ENCODE peak calls at places on chromosomes 16 and 17, in nine cellular contexts. One of them, this sample, is unnamed.

GRCh38 chr17:63571632-63572310 is 21.5 kb downstream of the DCAF7 start:
- DNase-seq in lower lobe of right lung: no peak
- DNase-seq in adrenal gland: no peak
- DNase-seq in trophoblast cell: peak
- DNase-seq in A549: no peak
- DNase-seq in lung: no peak
- DNase-seq in lower leg skin: no peak
- DNase-seq in ascending aorta: no peak
- DNase-seq in heart left ventricle: no peak
- DNase-seq in this sample: no peak

GRCh38 chr17:59377410-59377809 is 46.0 kb downstream of the YPEL2 start:
- DNase-seq in lower lobe of right lung: no peak
- DNase-seq in adrenal gland: no peak
- DNase-seq in trophoblast cell: no peak
- DNase-seq in A549: no peak
- DNase-seq in lung: no peak
- DNase-seq in lower leg skin: no peak
- DNase-seq in ascending aorta: no peak
- DNase-seq in heart left ventricle: no peak
- DNase-seq in this sample: no peak

GRCh38 chr16:12078405-12079245 is 102.1 kb downstream of the SNX29 start:
- DNase-seq in lower lobe of right lung: peak
- DNase-seq in adrenal gland: no peak
- DNase-seq in trophoblast cell: no peak
- DNase-seq in A549: no peak
- DNase-seq in lung: no peak
- DNase-seq in lower leg skin: no peak
- DNase-seq in ascending aorta: peak
- DNase-seq in heart left ventricle: no peak
- DNase-seq in this sample: no peak

GRCh38 chr17:27577884-27578717 is 52.9 kb upstream of the LGALS9 start:
- DNase-seq in lower lobe of right lung: no peak
- DNase-seq in adrenal gland: peak
- DNase-seq in trophoblast cell: peak
- DNase-seq in A549: no peak
- DNase-seq in lung: no peak
- DNase-seq in lower leg skin: no peak
- DNase-seq in ascending aorta: no peak
- DNase-seq in heart left ventricle: no peak
- DNase-seq in this sample: no peak

GRCh38 chr16:21301168-21301894 is 23.2 kb upstream of the CRYM start:
- DNase-seq in lower lobe of right lung: peak
- DNase-seq in adrenal gland: peak
- DNase-seq in trophoblast cell: peak
- DNase-seq in A549: peak
- DNase-seq in lung: peak
- DNase-seq in lower leg skin: peak
- DNase-seq in ascending aorta: peak
- DNase-seq in heart left ventricle: peak
- DNase-seq in this sample: peak

GRCh38 chr16:20799599-20799998 is 6.7 kb downstream of the ERI2 start:
- DNase-seq in lower lobe of right lung: no peak
- DNase-seq in adrenal gland: no peak
- DNase-seq in trophoblast cell: peak
- DNase-seq in A549: no peak
- DNase-seq in lung: no peak
- DNase-seq in lower leg skin: no peak
- DNase-seq in ascending aorta: no peak
- DNase-seq in heart left ventricle: no peak
- DNase-seq in this sample: peak

GRCh38 chr17:32912218-32912897 is 15.6 kb upstream of the TMEM98 start:
- DNase-seq in lower lobe of right lung: peak
- DNase-seq in adrenal gland: peak
- DNase-seq in trophoblast cell: peak
- DNase-seq in A549: no peak
- DNase-seq in lung: peak
- DNase-seq in lower leg skin: peak
- DNase-seq in ascending aorta: peak
- DNase-seq in heart left ventricle: peak
- DNase-seq in this sample: no peak

GRCh38 chr17:71464241-71464640 is 656.6 kb upstream of the SOX9 start:
- DNase-seq in lower lobe of right lung: no peak
- DNase-seq in adrenal gland: no peak
- DNase-seq in trophoblast cell: no peak
- DNase-seq in A549: no peak
- DNase-seq in lung: no peak
- DNase-seq in lower leg skin: no peak
- DNase-seq in ascending aorta: no peak
- DNase-seq in heart left ventricle: no peak
- DNase-seq in this sample: no peak

GRCh38 chr16:7513429-7513828 is 180.8 kb downstream of the RBFOX1 start:
- DNase-seq in lower lobe of right lung: no peak
- DNase-seq in adrenal gland: no peak
- DNase-seq in trophoblast cell: no peak
- DNase-seq in A549: no peak
- DNase-seq in lung: no peak
- DNase-seq in lower leg skin: no peak
- DNase-seq in ascending aorta: no peak
- DNase-seq in heart left ventricle: no peak
- DNase-seq in this sample: peak

GRCh38 chr16:84194470-84195200 is 3.7 kb downstream of the ADAD2 start:
- DNase-seq in lower lobe of right lung: no peak
- DNase-seq in adrenal gland: no peak
- DNase-seq in trophoblast cell: no peak
- DNase-seq in A549: no peak
- DNase-seq in lung: no peak
- DNase-seq in lower leg skin: no peak
- DNase-seq in ascending aorta: no peak
- DNase-seq in heart left ventricle: no peak
- DNase-seq in this sample: peak

GRCh38 chr16:4244254-4244812 is 2.5 kb upstream of the SRL start:
- DNase-seq in lower lobe of right lung: no peak
- DNase-seq in adrenal gland: no peak
- DNase-seq in trophoblast cell: peak
- DNase-seq in A549: no peak
- DNase-seq in lung: no peak
- DNase-seq in lower leg skin: no peak
- DNase-seq in ascending aorta: no peak
- DNase-seq in heart left ventricle: no peak
- DNase-seq in this sample: peak

GRCh38 chr16:11666108-11667055 is 1.9 kb upstream of the SNN start:
- DNase-seq in lower lobe of right lung: no peak
- DNase-seq in adrenal gland: no peak
- DNase-seq in trophoblast cell: no peak
- DNase-seq in A549: no peak
- DNase-seq in lung: no peak
- DNase-seq in lower leg skin: no peak
- DNase-seq in ascending aorta: no peak
- DNase-seq in heart left ventricle: no peak
- DNase-seq in this sample: no peak

GRCh38 chr17:35972535-35972934 is 8.8 kb downstream of the CCL16 start:
- DNase-seq in lower lobe of right lung: no peak
- DNase-seq in adrenal gland: no peak
- DNase-seq in trophoblast cell: no peak
- DNase-seq in A549: no peak
- DNase-seq in lung: no peak
- DNase-seq in lower leg skin: no peak
- DNase-seq in ascending aorta: no peak
- DNase-seq in heart left ventricle: no peak
- DNase-seq in this sample: no peak

GRCh38 chr16:3029499-3030127 is 5.8 kb downstream of the THOC6 start:
- DNase-seq in lower lobe of right lung: no peak
- DNase-seq in adrenal gland: no peak
- DNase-seq in trophoblast cell: peak
- DNase-seq in A549: no peak
- DNase-seq in lung: no peak
- DNase-seq in lower leg skin: no peak
- DNase-seq in ascending aorta: no peak
- DNase-seq in heart left ventricle: no peak
- DNase-seq in this sample: no peak

GRCh38 chr17:62140836-62141235 is 75.8 kb upstream of the MED13 start:
- DNase-seq in lower lobe of right lung: peak
- DNase-seq in adrenal gland: peak
- DNase-seq in trophoblast cell: peak
- DNase-seq in A549: no peak
- DNase-seq in lung: no peak
- DNase-seq in lower leg skin: no peak
- DNase-seq in ascending aorta: no peak
- DNase-seq in heart left ventricle: no peak
- DNase-seq in this sample: no peak

GRCh38 chr17:79872762-79873161 is 33.5 kb upstream of the CBX4 start:
- DNase-seq in lower lobe of right lung: no peak
- DNase-seq in adrenal gland: no peak
- DNase-seq in trophoblast cell: no peak
- DNase-seq in A549: no peak
- DNase-seq in lung: no peak
- DNase-seq in lower leg skin: no peak
- DNase-seq in ascending aorta: no peak
- DNase-seq in heart left ventricle: no peak
- DNase-seq in this sample: no peak

GRCh38 chr17:12256380-12256995 is 235.8 kb downstream of the MAP2K4 start:
- DNase-seq in lower lobe of right lung: no peak
- DNase-seq in adrenal gland: peak
- DNase-seq in trophoblast cell: peak
- DNase-seq in A549: peak
- DNase-seq in lung: no peak
- DNase-seq in lower leg skin: no peak
- DNase-seq in ascending aorta: peak
- DNase-seq in heart left ventricle: peak
- DNase-seq in this sample: peak

GRCh38 chr17:5584383-5584951 is at the start of gene NLRP1:
- DNase-seq in lower lobe of right lung: peak
- DNase-seq in adrenal gland: peak
- DNase-seq in trophoblast cell: peak
- DNase-seq in A549: no peak
- DNase-seq in lung: peak
- DNase-seq in lower leg skin: peak
- DNase-seq in ascending aorta: peak
- DNase-seq in heart left ventricle: peak
- DNase-seq in this sample: peak

GRCh38 chr17:30964878-30965277 is 6.0 kb upstream of the RNF135 start:
- DNase-seq in lower lobe of right lung: no peak
- DNase-seq in adrenal gland: no peak
- DNase-seq in trophoblast cell: peak
- DNase-seq in A549: no peak
- DNase-seq in lung: no peak
- DNase-seq in lower leg skin: no peak
- DNase-seq in ascending aorta: peak
- DNase-seq in heart left ventricle: no peak
- DNase-seq in this sample: no peak

GRCh38 chr17:39016193-39017153 is 49.3 kb upstream of the FBXO47 start:
- DNase-seq in lower lobe of right lung: no peak
- DNase-seq in adrenal gland: no peak
- DNase-seq in trophoblast cell: no peak
- DNase-seq in A549: no peak
- DNase-seq in lung: no peak
- DNase-seq in lower leg skin: no peak
- DNase-seq in ascending aorta: no peak
- DNase-seq in heart left ventricle: no peak
- DNase-seq in this sample: peak

GRCh38 chr17:38605852-38606645 is at the start of gene SRCIN1:
- DNase-seq in lower lobe of right lung: peak
- DNase-seq in adrenal gland: no peak
- DNase-seq in trophoblast cell: peak
- DNase-seq in A549: peak
- DNase-seq in lung: no peak
- DNase-seq in lower leg skin: no peak
- DNase-seq in ascending aorta: peak
- DNase-seq in heart left ventricle: peak
- DNase-seq in this sample: peak

GRCh38 chr16:68363847-68364600 is 53.2 kb downstream of the PRMT7 start:
- DNase-seq in lower lobe of right lung: no peak
- DNase-seq in adrenal gland: peak
- DNase-seq in trophoblast cell: peak
- DNase-seq in A549: no peak
- DNase-seq in lung: no peak
- DNase-seq in lower leg skin: no peak
- DNase-seq in ascending aorta: no peak
- DNase-seq in heart left ventricle: no peak
- DNase-seq in this sample: no peak

GRCh38 chr16:9236319-9236718 is 144.9 kb downstream of the HAPSTR1 start:
- DNase-seq in lower lobe of right lung: no peak
- DNase-seq in adrenal gland: no peak
- DNase-seq in trophoblast cell: no peak
- DNase-seq in A549: no peak
- DNase-seq in lung: no peak
- DNase-seq in lower leg skin: no peak
- DNase-seq in ascending aorta: no peak
- DNase-seq in heart left ventricle: no peak
- DNase-seq in this sample: no peak
- H3K4me3 ChIP-seq in lower lobe of right lung: no peak
- H3K4me3 ChIP-seq in adrenal gland: no peak
- H3K4me3 ChIP-seq in trophoblast cell: no peak
- H3K4me3 ChIP-seq in A549: no peak
- H3K4me3 ChIP-seq in lung: no peak
- H3K4me3 ChIP-seq in lower leg skin: no peak
- H3K4me3 ChIP-seq in ascending aorta: no peak
- H3K4me3 ChIP-seq in heart left ventricle: no peak
- H3K4me3 ChIP-seq in this sample: no peak

GRCh38 chr17:77393274-77393600 is 252.5 kb downstream of the SEC14L1 start:
- DNase-seq in lower lobe of right lung: no peak
- DNase-seq in adrenal gland: no peak
- DNase-seq in trophoblast cell: no peak
- DNase-seq in A549: no peak
- DNase-seq in lung: no peak
- DNase-seq in lower leg skin: no peak
- DNase-seq in ascending aorta: no peak
- DNase-seq in heart left ventricle: no peak
- DNase-seq in this sample: no peak
- H3K4me3 ChIP-seq in lower lobe of right lung: no peak
- H3K4me3 ChIP-seq in adrenal gland: no peak
- H3K4me3 ChIP-seq in trophoblast cell: no peak
- H3K4me3 ChIP-seq in A549: peak
- H3K4me3 ChIP-seq in lung: no peak
- H3K4me3 ChIP-seq in lower leg skin: no peak
- H3K4me3 ChIP-seq in ascending aorta: no peak
- H3K4me3 ChIP-seq in heart left ventricle: no peak
- H3K4me3 ChIP-seq in this sample: no peak

GRCh38 chr17:74922694-74923537 is at the start of gene USH1G:
- DNase-seq in lower lobe of right lung: no peak
- DNase-seq in adrenal gland: peak
- DNase-seq in trophoblast cell: peak
- DNase-seq in A549: no peak
- DNase-seq in lung: no peak
- DNase-seq in lower leg skin: no peak
- DNase-seq in ascending aorta: no peak
- DNase-seq in heart left ventricle: no peak
- DNase-seq in this sample: peak
- H3K4me3 ChIP-seq in lower lobe of right lung: peak
- H3K4me3 ChIP-seq in adrenal gland: no peak
- H3K4me3 ChIP-seq in trophoblast cell: peak
- H3K4me3 ChIP-seq in A549: peak
- H3K4me3 ChIP-seq in lung: no peak
- H3K4me3 ChIP-seq in lower leg skin: peak
- H3K4me3 ChIP-seq in ascending aorta: peak
- H3K4me3 ChIP-seq in heart left ventricle: peak
- H3K4me3 ChIP-seq in this sample: no peak

DNA sequence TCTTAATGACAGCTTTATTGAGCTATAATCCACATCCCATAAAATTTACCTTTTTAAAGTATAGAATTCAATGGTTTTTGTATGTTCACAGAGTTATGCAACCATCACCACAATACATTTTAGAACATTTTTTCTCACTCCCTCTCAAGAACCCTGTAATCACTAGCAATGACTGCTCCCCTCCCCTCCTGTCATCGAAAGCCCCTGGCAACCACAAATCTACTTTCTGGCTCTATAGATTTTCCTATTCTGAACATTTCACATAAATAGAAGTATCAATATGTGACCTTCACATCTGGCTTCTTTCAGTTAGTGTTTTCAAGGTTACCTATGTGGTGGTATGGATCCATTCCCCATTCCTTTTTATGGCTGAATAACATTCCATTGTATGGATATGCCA is 755 bp upstream of the CCR7 start:
- DNase-seq in lower lobe of right lung: no peak
- DNase-seq in adrenal gland: no peak
- DNase-seq in trophoblast cell: no peak
- DNase-seq in A549: no peak
- DNase-seq in lung: no peak
- DNase-seq in lower leg skin: no peak
- DNase-seq in ascending aorta: no peak
- DNase-seq in heart left ventricle: no peak
- DNase-seq in this sample: no peak
- H3K4me3 ChIP-seq in lower lobe of right lung: no peak
- H3K4me3 ChIP-seq in adrenal gland: no peak
- H3K4me3 ChIP-seq in trophoblast cell: no peak
- H3K4me3 ChIP-seq in A549: no peak
- H3K4me3 ChIP-seq in lung: no peak
- H3K4me3 ChIP-seq in lower leg skin: no peak
- H3K4me3 ChIP-seq in ascending aorta: no peak
- H3K4me3 ChIP-seq in heart left ventricle: no peak
- H3K4me3 ChIP-seq in this sample: no peak

This sample was measured in Karpas-422.